ENCODE peak calls at places on chromosomes 12 and 14, in eight cellular contexts. One of them, this sample, is unnamed.

GRCh38 chr14:36096090-36096489 is 80.4 kb downstream of the PTCSC3 start:
- DNase-seq in AG04450: no peak
- DNase-seq in right atrium auricular region: no peak
- DNase-seq in upper lobe of right lung: no peak
- DNase-seq in endothelial cell of umbilical vein: no peak
- DNase-seq in GM06990: no peak
- DNase-seq in ovary: no peak
- DNase-seq in K562: no peak
- DNase-seq in this sample: no peak

GRCh38 chr14:105761842-105762241 is 235.5 kb downstream of the TMEM121 start:
- DNase-seq in AG04450: no peak
- DNase-seq in right atrium auricular region: no peak
- DNase-seq in upper lobe of right lung: no peak
- DNase-seq in endothelial cell of umbilical vein: no peak
- DNase-seq in GM06990: no peak
- DNase-seq in ovary: no peak
- DNase-seq in K562: no peak
- DNase-seq in this sample: no peak

GRCh38 chr14:102949801-102950451 is 27.5 kb downstream of the AMN start:
- DNase-seq in AG04450: no peak
- DNase-seq in right atrium auricular region: no peak
- DNase-seq in upper lobe of right lung: no peak
- DNase-seq in endothelial cell of umbilical vein: no peak
- DNase-seq in GM06990: no peak
- DNase-seq in ovary: no peak
- DNase-seq in K562: no peak
- DNase-seq in this sample: no peak

GRCh38 chr12:83161451-83161850 is 474.7 kb downstream of the TMTC2 start:
- DNase-seq in AG04450: no peak
- DNase-seq in right atrium auricular region: no peak
- DNase-seq in upper lobe of right lung: no peak
- DNase-seq in endothelial cell of umbilical vein: no peak
- DNase-seq in GM06990: no peak
- DNase-seq in ovary: no peak
- DNase-seq in K562: no peak
- DNase-seq in this sample: no peak

GRCh38 chr14:60250318-60251035 is 1.5 kb downstream of the PPM1A start:
- DNase-seq in AG04450: no peak
- DNase-seq in right atrium auricular region: no peak
- DNase-seq in upper lobe of right lung: no peak
- DNase-seq in endothelial cell of umbilical vein: no peak
- DNase-seq in GM06990: no peak
- DNase-seq in ovary: no peak
- DNase-seq in K562: no peak
- DNase-seq in this sample: peak

GRCh38 chr12:29208935-29209701 is 60.0 kb downstream of the FAR2 start:
- DNase-seq in AG04450: no peak
- DNase-seq in right atrium auricular region: no peak
- DNase-seq in upper lobe of right lung: no peak
- DNase-seq in endothelial cell of umbilical vein: no peak
- DNase-seq in GM06990: no peak
- DNase-seq in ovary: no peak
- DNase-seq in K562: no peak
- DNase-seq in this sample: no peak

GRCh38 chr12:2876431-2877046 is 435 bp downstream of the FOXM1 start:
- DNase-seq in AG04450: no peak
- DNase-seq in right atrium auricular region: no peak
- DNase-seq in upper lobe of right lung: no peak
- DNase-seq in endothelial cell of umbilical vein: no peak
- DNase-seq in GM06990: peak
- DNase-seq in ovary: no peak
- DNase-seq in K562: peak
- DNase-seq in this sample: peak

GRCh38 chr14:31265701-31266398 is 58.3 kb upstream of the HECTD1 start:
- DNase-seq in AG04450: no peak
- DNase-seq in right atrium auricular region: no peak
- DNase-seq in upper lobe of right lung: no peak
- DNase-seq in endothelial cell of umbilical vein: no peak
- DNase-seq in GM06990: no peak
- DNase-seq in ovary: no peak
- DNase-seq in K562: peak
- DNase-seq in this sample: no peak

GRCh38 chr14:81337073-81337472 is 63.1 kb downstream of the STON2 start:
- DNase-seq in AG04450: no peak
- DNase-seq in right atrium auricular region: no peak
- DNase-seq in upper lobe of right lung: no peak
- DNase-seq in endothelial cell of umbilical vein: no peak
- DNase-seq in GM06990: no peak
- DNase-seq in ovary: no peak
- DNase-seq in K562: no peak
- DNase-seq in this sample: no peak

GRCh38 chr12:100141998-100142850 is 450 bp downstream of the BLTP3B start:
- DNase-seq in AG04450: no peak
- DNase-seq in right atrium auricular region: no peak
- DNase-seq in upper lobe of right lung: peak
- DNase-seq in endothelial cell of umbilical vein: no peak
- DNase-seq in GM06990: no peak
- DNase-seq in ovary: peak
- DNase-seq in K562: peak
- DNase-seq in this sample: peak

GRCh38 chr12:100133200-100133599 is 9.5 kb downstream of the BLTP3B start:
- DNase-seq in AG04450: no peak
- DNase-seq in right atrium auricular region: no peak
- DNase-seq in upper lobe of right lung: no peak
- DNase-seq in endothelial cell of umbilical vein: no peak
- DNase-seq in GM06990: no peak
- DNase-seq in ovary: no peak
- DNase-seq in K562: no peak
- DNase-seq in this sample: no peak

GRCh38 chr12:100142851-100143559 is at the start of gene BLTP3B:
- DNase-seq in AG04450: peak
- DNase-seq in right atrium auricular region: peak
- DNase-seq in upper lobe of right lung: peak
- DNase-seq in endothelial cell of umbilical vein: peak
- DNase-seq in GM06990: peak
- DNase-seq in ovary: peak
- DNase-seq in K562: peak
- DNase-seq in this sample: peak

GRCh38 chr12:100141666-100141997 is 1.0 kb downstream of the BLTP3B start:
- DNase-seq in AG04450: peak
- DNase-seq in right atrium auricular region: no peak
- DNase-seq in upper lobe of right lung: no peak
- DNase-seq in endothelial cell of umbilical vein: peak
- DNase-seq in GM06990: peak
- DNase-seq in ovary: peak
- DNase-seq in K562: peak
- DNase-seq in this sample: no peak

DNA sequence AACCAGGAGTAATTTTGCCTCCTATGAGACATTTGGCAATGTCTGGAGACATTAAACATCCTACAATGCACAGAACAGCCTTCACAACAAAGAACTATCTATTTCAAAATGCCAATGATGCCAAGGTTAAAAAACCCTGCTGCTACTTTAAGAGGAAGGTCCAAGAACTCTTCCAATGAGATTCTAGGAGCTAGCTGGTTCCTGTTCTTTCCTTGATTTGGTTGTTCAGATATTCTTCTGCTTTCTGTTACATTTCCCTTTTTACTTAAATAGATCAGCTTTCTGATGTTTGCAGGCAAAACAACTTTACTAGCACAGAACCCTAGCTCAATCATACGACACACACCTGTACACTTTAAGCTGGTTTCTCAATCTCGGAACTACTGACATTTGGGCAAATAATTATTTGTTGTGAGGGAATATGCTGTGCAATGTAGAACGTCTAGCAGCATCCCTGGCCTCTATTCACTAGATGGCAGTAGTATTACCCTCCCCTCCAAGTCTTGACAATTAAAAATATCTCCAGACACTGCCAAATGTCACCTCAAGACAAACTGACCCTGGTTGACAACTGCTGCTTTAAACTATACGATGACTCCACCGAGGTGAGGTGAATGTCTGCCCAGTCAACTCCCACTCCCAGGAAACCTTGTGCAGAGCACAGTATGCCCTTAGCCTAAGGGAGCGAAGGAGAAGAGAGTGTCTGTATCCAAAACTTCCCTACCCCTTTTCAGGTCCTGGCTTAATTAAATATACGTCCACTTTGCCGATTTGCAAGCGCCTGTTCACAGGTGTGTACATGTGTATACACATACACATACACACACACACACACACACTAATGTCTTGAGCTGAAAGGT is 4.4 kb downstream of the BLTP3B start:
- DNase-seq in AG04450: no peak
- DNase-seq in right atrium auricular region: no peak
- DNase-seq in upper lobe of right lung: no peak
- DNase-seq in endothelial cell of umbilical vein: peak
- DNase-seq in GM06990: no peak
- DNase-seq in ovary: no peak
- DNase-seq in K562: peak
- DNase-seq in this sample: no peak
- TF ChIP-seq CTCF in AG04450: peak
- TF ChIP-seq CTCF in right atrium auricular region: peak
- TF ChIP-seq CTCF in upper lobe of right lung: peak
- TF ChIP-seq CTCF in endothelial cell of umbilical vein: peak
- TF ChIP-seq CTCF in GM06990: peak
- TF ChIP-seq CTCF in ovary: no peak
- TF ChIP-seq CTCF in K562: peak
- TF ChIP-seq CTCF in this sample: peak

DNA sequence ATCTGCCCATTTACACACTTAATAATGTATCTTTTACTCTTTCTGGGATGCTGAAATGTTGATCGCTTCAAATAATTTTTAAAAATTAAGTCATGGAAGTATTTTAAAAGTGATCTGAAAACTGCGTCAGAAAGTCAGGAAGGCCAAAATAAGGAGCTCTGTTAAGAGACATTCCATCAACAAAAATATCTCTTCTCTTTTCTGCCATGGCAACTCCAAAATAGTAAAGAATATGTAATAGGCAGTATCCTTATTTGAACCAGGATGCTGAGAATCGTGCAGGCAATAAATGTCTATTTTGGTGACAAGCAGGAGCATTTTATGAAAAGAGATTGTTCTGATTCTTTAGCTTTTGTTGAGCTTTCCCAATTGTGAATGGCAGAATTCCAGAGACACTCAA is 81.8 kb upstream of the PPP1R12A start:
- DNase-seq in AG04450: no peak
- DNase-seq in right atrium auricular region: no peak
- DNase-seq in upper lobe of right lung: no peak
- DNase-seq in endothelial cell of umbilical vein: no peak
- DNase-seq in GM06990: no peak
- DNase-seq in ovary: no peak
- DNase-seq in K562: no peak
- DNase-seq in this sample: no peak
- H3K4me3 ChIP-seq in AG04450: no peak
- H3K4me3 ChIP-seq in right atrium auricular region: no peak
- H3K4me3 ChIP-seq in upper lobe of right lung: no peak
- H3K4me3 ChIP-seq in endothelial cell of umbilical vein: no peak
- H3K4me3 ChIP-seq in GM06990: no peak
- H3K4me3 ChIP-seq in ovary: no peak
- H3K4me3 ChIP-seq in K562: no peak
- H3K4me3 ChIP-seq in this sample: no peak

GRCh38 chr12:1544991-1545700 is 49.2 kb downstream of the FBXL14 start:
- DNase-seq in AG04450: no peak
- DNase-seq in right atrium auricular region: no peak
- DNase-seq in upper lobe of right lung: no peak
- DNase-seq in endothelial cell of umbilical vein: peak
- DNase-seq in GM06990: no peak
- DNase-seq in ovary: no peak
- DNase-seq in K562: no peak
- DNase-seq in this sample: no peak
- TF ChIP-seq CTCF in AG04450: peak
- TF ChIP-seq CTCF in right atrium auricular region: peak
- TF ChIP-seq CTCF in upper lobe of right lung: peak
- TF ChIP-seq CTCF in endothelial cell of umbilical vein: peak
- TF ChIP-seq CTCF in GM06990: no peak
- TF ChIP-seq CTCF in ovary: no peak
- TF ChIP-seq CTCF in K562: no peak
- TF ChIP-seq CTCF in this sample: no peak

DNA sequence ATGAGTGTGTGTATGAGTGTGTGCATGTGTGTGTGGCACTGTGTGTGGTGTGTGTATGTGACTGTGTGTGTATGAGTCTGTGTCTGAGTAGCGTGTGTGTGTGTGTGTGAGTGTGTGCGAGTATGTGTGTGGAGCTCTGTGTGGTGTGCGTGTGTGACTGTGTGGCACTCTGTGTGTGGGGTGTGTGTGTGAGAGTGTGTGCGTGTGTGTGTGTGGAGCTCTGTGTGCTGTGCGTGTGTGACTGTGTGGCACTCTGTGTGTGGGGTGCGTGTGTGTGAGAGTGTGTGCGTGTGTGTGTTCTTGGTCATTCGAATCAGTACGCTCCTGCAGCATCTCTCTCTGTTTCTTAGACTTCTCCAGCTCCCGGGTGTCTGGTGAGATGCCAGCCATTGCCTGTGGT is 76.9 kb upstream of the TMEM132C start:
- DNase-seq in AG04450: no peak
- DNase-seq in right atrium auricular region: no peak
- DNase-seq in upper lobe of right lung: no peak
- DNase-seq in endothelial cell of umbilical vein: no peak
- DNase-seq in GM06990: no peak
- DNase-seq in ovary: no peak
- DNase-seq in K562: no peak
- DNase-seq in this sample: no peak
- H3K4me3 ChIP-seq in AG04450: no peak
- H3K4me3 ChIP-seq in right atrium auricular region: no peak
- H3K4me3 ChIP-seq in upper lobe of right lung: no peak
- H3K4me3 ChIP-seq in endothelial cell of umbilical vein: no peak
- H3K4me3 ChIP-seq in GM06990: no peak
- H3K4me3 ChIP-seq in ovary: no peak
- H3K4me3 ChIP-seq in K562: no peak
- H3K4me3 ChIP-seq in this sample: peak